ENCODE peak calls at places on chromosome 5, in six cellular contexts. One of them, this sample, is unnamed.
A peak's percentile ranks its signal among the peaks of the same experiment; 100 is the strongest.

GRCh38 chr5:1655496-1656270 is 131.9 kb upstream of the LPCAT1 start:
- DNase-seq in AG09319: no peak
- DNase-seq in fibroblast of the aortic adventitia: no peak
- DNase-seq in lower lobe of right lung: no peak
- DNase-seq in prostate gland: peak; percentile 3
- DNase-seq in activated CD4-positive, alpha-beta T cell treated with anti-CD3 and anti-CD28 coated beads, Interleukin-2, amount 50 U/mL, for 48 hours: no peak
- DNase-seq in this sample: no peak

GRCh38 chr5:98927988-98928801 is 612 bp downstream of the CHD1 start:
- DNase-seq in AG09319: peak; percentile 22
- DNase-seq in fibroblast of the aortic adventitia: peak; percentile 59
- DNase-seq in lower lobe of right lung: peak; percentile 73
- DNase-seq in prostate gland: peak; percentile 68
- DNase-seq in activated CD4-positive, alpha-beta T cell treated with anti-CD3 and anti-CD28 coated beads, Interleukin-2, amount 50 U/mL, for 48 hours: peak; percentile 62
- DNase-seq in this sample: peak; percentile 92

GRCh38 chr5:115602585-115603125 is 376 bp upstream of the TICAM2 start:
- DNase-seq in AG09319: no peak
- DNase-seq in fibroblast of the aortic adventitia: no peak
- DNase-seq in lower lobe of right lung: no peak
- DNase-seq in prostate gland: no peak
- DNase-seq in activated CD4-positive, alpha-beta T cell treated with anti-CD3 and anti-CD28 coated beads, Interleukin-2, amount 50 U/mL, for 48 hours: no peak
- DNase-seq in this sample: no peak

GRCh38 chr5:174412941-174413340 is 311.4 kb upstream of the MSX2 start:
- DNase-seq in AG09319: no peak
- DNase-seq in fibroblast of the aortic adventitia: peak; percentile 69
- DNase-seq in lower lobe of right lung: no peak
- DNase-seq in prostate gland: no peak
- DNase-seq in activated CD4-positive, alpha-beta T cell treated with anti-CD3 and anti-CD28 coated beads, Interleukin-2, amount 50 U/mL, for 48 hours: no peak
- DNase-seq in this sample: no peak

GRCh38 chr5:33235824-33236223 is 204.9 kb upstream of the TARS1 start:
- DNase-seq in AG09319: no peak
- DNase-seq in fibroblast of the aortic adventitia: no peak
- DNase-seq in lower lobe of right lung: no peak
- DNase-seq in prostate gland: no peak
- DNase-seq in activated CD4-positive, alpha-beta T cell treated with anti-CD3 and anti-CD28 coated beads, Interleukin-2, amount 50 U/mL, for 48 hours: no peak
- DNase-seq in this sample: no peak

GRCh38 chr5:109105631-109106267 is 304.0 kb downstream of the PJA2 start:
- DNase-seq in AG09319: peak; percentile 76
- DNase-seq in fibroblast of the aortic adventitia: peak; percentile 97
- DNase-seq in lower lobe of right lung: no peak
- DNase-seq in prostate gland: no peak
- DNase-seq in activated CD4-positive, alpha-beta T cell treated with anti-CD3 and anti-CD28 coated beads, Interleukin-2, amount 50 U/mL, for 48 hours: no peak
- DNase-seq in this sample: no peak

GRCh38 chr5:171806976-171807823 is 21.6 kb downstream of the SMIM23 start:
- DNase-seq in AG09319: no peak
- DNase-seq in fibroblast of the aortic adventitia: peak; percentile 11
- DNase-seq in lower lobe of right lung: no peak
- DNase-seq in prostate gland: no peak
- DNase-seq in activated CD4-positive, alpha-beta T cell treated with anti-CD3 and anti-CD28 coated beads, Interleukin-2, amount 50 U/mL, for 48 hours: peak; percentile 7
- DNase-seq in this sample: no peak

GRCh38 chr5:137252513-137252912 is 246.6 kb downstream of the SPOCK1 start:
- DNase-seq in AG09319: peak; percentile 23
- DNase-seq in fibroblast of the aortic adventitia: no peak
- DNase-seq in lower lobe of right lung: no peak
- DNase-seq in prostate gland: no peak
- DNase-seq in activated CD4-positive, alpha-beta T cell treated with anti-CD3 and anti-CD28 coated beads, Interleukin-2, amount 50 U/mL, for 48 hours: no peak
- DNase-seq in this sample: no peak

GRCh38 chr5:68415177-68416085 is 199.9 kb downstream of the PIK3R1 start:
- DNase-seq in AG09319: no peak
- DNase-seq in fibroblast of the aortic adventitia: no peak
- DNase-seq in lower lobe of right lung: no peak
- DNase-seq in prostate gland: peak; percentile 49
- DNase-seq in activated CD4-positive, alpha-beta T cell treated with anti-CD3 and anti-CD28 coated beads, Interleukin-2, amount 50 U/mL, for 48 hours: no peak
- DNase-seq in this sample: no peak

GRCh38 chr5:32507738-32508434 is 63.3 kb upstream of the ZFR start:
- DNase-seq in AG09319: no peak
- DNase-seq in fibroblast of the aortic adventitia: peak; percentile 95
- DNase-seq in lower lobe of right lung: no peak
- DNase-seq in prostate gland: no peak
- DNase-seq in activated CD4-positive, alpha-beta T cell treated with anti-CD3 and anti-CD28 coated beads, Interleukin-2, amount 50 U/mL, for 48 hours: no peak
- DNase-seq in this sample: no peak

GRCh38 chr5:146660381-146660960 is 144.5 kb upstream of the GPR151 start:
- DNase-seq in AG09319: no peak
- DNase-seq in fibroblast of the aortic adventitia: no peak
- DNase-seq in lower lobe of right lung: no peak
- DNase-seq in prostate gland: no peak
- DNase-seq in activated CD4-positive, alpha-beta T cell treated with anti-CD3 and anti-CD28 coated beads, Interleukin-2, amount 50 U/mL, for 48 hours: no peak
- DNase-seq in this sample: no peak

GRCh38 chr5:74471875-74472274 is 168.7 kb downstream of the ENC1 start:
- DNase-seq in AG09319: no peak
- DNase-seq in fibroblast of the aortic adventitia: no peak
- DNase-seq in lower lobe of right lung: no peak
- DNase-seq in prostate gland: no peak
- DNase-seq in activated CD4-positive, alpha-beta T cell treated with anti-CD3 and anti-CD28 coated beads, Interleukin-2, amount 50 U/mL, for 48 hours: no peak
- DNase-seq in this sample: no peak

GRCh38 chr5:148408092-148408491 is 24.3 kb downstream of the FBXO38 start:
- DNase-seq in AG09319: peak; percentile 24
- DNase-seq in fibroblast of the aortic adventitia: no peak
- DNase-seq in lower lobe of right lung: no peak
- DNase-seq in prostate gland: no peak
- DNase-seq in activated CD4-positive, alpha-beta T cell treated with anti-CD3 and anti-CD28 coated beads, Interleukin-2, amount 50 U/mL, for 48 hours: no peak
- DNase-seq in this sample: no peak

GRCh38 chr5:39713224-39713911 is 288.6 kb upstream of the DAB2 start:
- DNase-seq in AG09319: peak; percentile 60
- DNase-seq in fibroblast of the aortic adventitia: peak; percentile 65
- DNase-seq in lower lobe of right lung: no peak
- DNase-seq in prostate gland: no peak
- DNase-seq in activated CD4-positive, alpha-beta T cell treated with anti-CD3 and anti-CD28 coated beads, Interleukin-2, amount 50 U/mL, for 48 hours: no peak
- DNase-seq in this sample: no peak

GRCh38 chr5:142206801-142207200 is 98.2 kb downstream of the NDFIP1 start:
- DNase-seq in AG09319: no peak
- DNase-seq in fibroblast of the aortic adventitia: no peak
- DNase-seq in lower lobe of right lung: no peak
- DNase-seq in prostate gland: no peak
- DNase-seq in activated CD4-positive, alpha-beta T cell treated with anti-CD3 and anti-CD28 coated beads, Interleukin-2, amount 50 U/mL, for 48 hours: no peak
- DNase-seq in this sample: no peak

GRCh38 chr5:95304706-95305105 is 19.8 kb upstream of the MCTP1 start:
- DNase-seq in AG09319: no peak
- DNase-seq in fibroblast of the aortic adventitia: no peak
- DNase-seq in lower lobe of right lung: no peak
- DNase-seq in prostate gland: peak; percentile 11
- DNase-seq in activated CD4-positive, alpha-beta T cell treated with anti-CD3 and anti-CD28 coated beads, Interleukin-2, amount 50 U/mL, for 48 hours: no peak
- DNase-seq in this sample: no peak

GRCh38 chr5:127396490-127397155 is 106.0 kb downstream of the MEGF10 start:
- DNase-seq in AG09319: no peak
- DNase-seq in fibroblast of the aortic adventitia: no peak
- DNase-seq in lower lobe of right lung: no peak
- DNase-seq in prostate gland: no peak
- DNase-seq in activated CD4-positive, alpha-beta T cell treated with anti-CD3 and anti-CD28 coated beads, Interleukin-2, amount 50 U/mL, for 48 hours: no peak
- DNase-seq in this sample: no peak

GRCh38 chr5:1662559-1663043 is 137.0 kb downstream of the MRPL36 start:
- DNase-seq in AG09319: no peak
- DNase-seq in fibroblast of the aortic adventitia: no peak
- DNase-seq in lower lobe of right lung: no peak
- DNase-seq in prostate gland: no peak
- DNase-seq in activated CD4-positive, alpha-beta T cell treated with anti-CD3 and anti-CD28 coated beads, Interleukin-2, amount 50 U/mL, for 48 hours: no peak
- DNase-seq in this sample: peak; percentile 48

GRCh38 chr5:142508630-142509425 is 177.1 kb downstream of the FGF1 start:
- DNase-seq in AG09319: no peak
- DNase-seq in fibroblast of the aortic adventitia: no peak
- DNase-seq in lower lobe of right lung: no peak
- DNase-seq in prostate gland: no peak
- DNase-seq in activated CD4-positive, alpha-beta T cell treated with anti-CD3 and anti-CD28 coated beads, Interleukin-2, amount 50 U/mL, for 48 hours: no peak
- DNase-seq in this sample: no peak

GRCh38 chr5:59732806-59733205 is 160.7 kb downstream of the PDE4D start:
- DNase-seq in AG09319: no peak
- DNase-seq in fibroblast of the aortic adventitia: no peak
- DNase-seq in lower lobe of right lung: no peak
- DNase-seq in prostate gland: no peak
- DNase-seq in activated CD4-positive, alpha-beta T cell treated with anti-CD3 and anti-CD28 coated beads, Interleukin-2, amount 50 U/mL, for 48 hours: no peak
- DNase-seq in this sample: no peak

GRCh38 chr5:21263361-21263760 is 1275.4 kb upstream of the CDH18 start:
- DNase-seq in AG09319: no peak
- DNase-seq in fibroblast of the aortic adventitia: no peak
- DNase-seq in lower lobe of right lung: no peak
- DNase-seq in prostate gland: no peak
- DNase-seq in activated CD4-positive, alpha-beta T cell treated with anti-CD3 and anti-CD28 coated beads, Interleukin-2, amount 50 U/mL, for 48 hours: no peak
- DNase-seq in this sample: no peak

GRCh38 chr5:168670881-168671575 is 91.9 kb upstream of the PANK3 start:
- DNase-seq in AG09319: no peak
- DNase-seq in fibroblast of the aortic adventitia: no peak
- DNase-seq in lower lobe of right lung: no peak
- DNase-seq in prostate gland: no peak
- DNase-seq in activated CD4-positive, alpha-beta T cell treated with anti-CD3 and anti-CD28 coated beads, Interleukin-2, amount 50 U/mL, for 48 hours: no peak
- DNase-seq in this sample: no peak

GRCh38 chr5:92147792-92148191 is 764.7 kb upstream of the ARRDC3 start:
- DNase-seq in AG09319: no peak
- DNase-seq in fibroblast of the aortic adventitia: no peak
- DNase-seq in lower lobe of right lung: no peak
- DNase-seq in prostate gland: no peak
- DNase-seq in activated CD4-positive, alpha-beta T cell treated with anti-CD3 and anti-CD28 coated beads, Interleukin-2, amount 50 U/mL, for 48 hours: no peak
- DNase-seq in this sample: no peak

GRCh38 chr5:17255471-17256016 is 38.1 kb downstream of the BASP1 start:
- DNase-seq in AG09319: no peak
- DNase-seq in fibroblast of the aortic adventitia: peak; percentile 25
- DNase-seq in lower lobe of right lung: no peak
- DNase-seq in prostate gland: no peak
- DNase-seq in activated CD4-positive, alpha-beta T cell treated with anti-CD3 and anti-CD28 coated beads, Interleukin-2, amount 50 U/mL, for 48 hours: no peak
- DNase-seq in this sample: no peak

GRCh38 chr5:93331864-93332263 is 249.2 kb downstream of the NR2F1-AS1 start:
- DNase-seq in AG09319: no peak
- DNase-seq in fibroblast of the aortic adventitia: peak; percentile 95
- DNase-seq in lower lobe of right lung: no peak
- DNase-seq in prostate gland: no peak
- DNase-seq in activated CD4-positive, alpha-beta T cell treated with anti-CD3 and anti-CD28 coated beads, Interleukin-2, amount 50 U/mL, for 48 hours: no peak
- DNase-seq in this sample: no peak

GRCh38 chr5:88545348-88545747 is 276.7 kb upstream of the TMEM161B start:
- DNase-seq in AG09319: no peak
- DNase-seq in fibroblast of the aortic adventitia: no peak
- DNase-seq in lower lobe of right lung: no peak
- DNase-seq in prostate gland: no peak
- DNase-seq in activated CD4-positive, alpha-beta T cell treated with anti-CD3 and anti-CD28 coated beads, Interleukin-2, amount 50 U/mL, for 48 hours: no peak
- DNase-seq in this sample: no peak

GRCh38 chr5:168663276-168664004 is 84.3 kb upstream of the PANK3 start:
- DNase-seq in AG09319: no peak
- DNase-seq in fibroblast of the aortic adventitia: no peak
- DNase-seq in lower lobe of right lung: no peak
- DNase-seq in prostate gland: no peak
- DNase-seq in activated CD4-positive, alpha-beta T cell treated with anti-CD3 and anti-CD28 coated beads, Interleukin-2, amount 50 U/mL, for 48 hours: no peak
- DNase-seq in this sample: no peak

GRCh38 chr5:139666551-139666950 is 18.4 kb downstream of the CXXC5 start:
- DNase-seq in AG09319: no peak
- DNase-seq in fibroblast of the aortic adventitia: no peak
- DNase-seq in lower lobe of right lung: no peak
- DNase-seq in prostate gland: no peak
- DNase-seq in activated CD4-positive, alpha-beta T cell treated with anti-CD3 and anti-CD28 coated beads, Interleukin-2, amount 50 U/mL, for 48 hours: no peak
- DNase-seq in this sample: no peak

GRCh38 chr5:58335518-58335917 is 124.4 kb downstream of the PLK2 start:
- DNase-seq in AG09319: no peak
- DNase-seq in fibroblast of the aortic adventitia: no peak
- DNase-seq in lower lobe of right lung: no peak
- DNase-seq in prostate gland: no peak
- DNase-seq in activated CD4-positive, alpha-beta T cell treated with anti-CD3 and anti-CD28 coated beads, Interleukin-2, amount 50 U/mL, for 48 hours: no peak
- DNase-seq in this sample: no peak

GRCh38 chr5:176381423-176381822 is 7.0 kb downstream of the NOP16 start:
- DNase-seq in AG09319: no peak
- DNase-seq in fibroblast of the aortic adventitia: peak; percentile 81
- DNase-seq in lower lobe of right lung: no peak
- DNase-seq in prostate gland: no peak
- DNase-seq in activated CD4-positive, alpha-beta T cell treated with anti-CD3 and anti-CD28 coated beads, Interleukin-2, amount 50 U/mL, for 48 hours: no peak
- DNase-seq in this sample: peak; percentile 71

GRCh38 chr5:75167345-75167744 is 69.3 kb downstream of the ANKRD31 start:
- DNase-seq in AG09319: no peak
- DNase-seq in fibroblast of the aortic adventitia: no peak
- DNase-seq in lower lobe of right lung: no peak
- DNase-seq in prostate gland: no peak
- DNase-seq in activated CD4-positive, alpha-beta T cell treated with anti-CD3 and anti-CD28 coated beads, Interleukin-2, amount 50 U/mL, for 48 hours: no peak
- DNase-seq in this sample: no peak